ENCODE peak calls at places on chromosomes 12 and 14, in four cellular contexts. H, T, N and J are unnamed samples.

GRCh38 chr12:4809449-4810218 is 89.4 kb downstream of the GALNT8 start:
- DNase-seq in H (no peak), T (no peak), N (no peak), J (no peak)

GRCh38 chr14:24403294-24404013 is 4.7 kb downstream of the NYNRIN start:
- DNase-seq in T (no peak), N (no peak), H (no peak), J (no peak)

GRCh38 chr12:77214136-77214535 is 148.8 kb upstream of the E2F7 start:
- DNase-seq in H (no peak), N (no peak), T (no peak), J (no peak)

GRCh38 chr14:99568567-99569560 is 35.1 kb downstream of the CCDC85C start:
- DNase-seq in T (no peak), H (no peak), N (peak), J (no peak)

GRCh38 chr12:82685721-82686222 is 934 bp upstream of the TMTC2 start:
- DNase-seq in H (peak), N (peak), T (peak), J (peak)

GRCh38 chr12:52534482-52534881 is 14.3 kb upstream of the KRT5 start:
- DNase-seq in H (no peak), T (no peak), N (no peak), J (no peak)

GRCh38 chr14:44463386-44464004 is 43.6 kb downstream of the FSCB start:
- DNase-seq in H (no peak), T (no peak), N (no peak), J (no peak)

GRCh38 chr12:19032826-19033225 is 96.7 kb upstream of the PLEKHA5 start:
- DNase-seq in N (no peak), T (no peak), H (no peak), J (no peak)

GRCh38 chr14:22871962-22872832 is 657 bp downstream of the LRP10 start:
- DNase-seq in T (peak), H (peak), N (peak), J (peak)

GRCh38 chr12:30823140-30823669 is 68.5 kb upstream of the CAPRIN2 start:
- DNase-seq in N (peak), H (peak), T (no peak), J (no peak)
- TF ChIP-seq CTCF in N (no peak), H (peak), T (no peak), J (no peak)

GRCh38 chr14:54549862-54550261 is 17.1 kb upstream of the SAMD4A start:
- DNase-seq in T (no peak), H (no peak), N (no peak), J (no peak)

GRCh38 chr14:54554401-54554800 is 12.5 kb upstream of the SAMD4A start:
- DNase-seq in N (no peak), T (no peak), H (no peak), J (no peak)

GRCh38 chr14:54550514-54550913 is 16.4 kb upstream of the SAMD4A start:
- DNase-seq in T (no peak), N (no peak), H (no peak), J (no peak)

GRCh38 chr14:54556535-54556934 is 10.4 kb upstream of the SAMD4A start:
- DNase-seq in H (no peak), N (no peak), T (no peak), J (no peak)

DNA sequence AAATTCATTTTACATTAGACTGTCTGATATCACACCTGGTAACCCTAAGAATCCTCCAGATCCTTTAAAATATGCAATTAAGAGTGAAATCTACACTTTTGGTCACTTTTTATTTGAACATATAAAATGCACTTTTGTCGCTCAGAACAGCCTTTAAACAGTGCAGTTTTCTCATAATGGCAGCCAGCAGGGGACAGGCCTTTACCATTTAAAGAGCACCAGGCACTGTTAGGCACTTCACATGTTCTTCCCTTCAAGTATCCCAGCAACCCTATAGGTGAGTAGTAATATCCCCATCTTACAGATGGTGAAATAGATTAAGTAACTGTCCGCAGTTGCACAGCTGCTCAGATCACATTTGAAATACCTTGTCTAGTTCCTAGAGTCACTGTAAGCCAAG is 11.3 kb upstream of the SAMD4A start:
- DNase-seq in T (no peak), N (no peak), H (no peak), J (no peak)
- TF ChIP-seq CTCF in T (no peak), N (no peak), H (no peak), J (no peak)

GRCh38 chr14:64465208-64465821 is at the start of gene AKAP5:
- DNase-seq in N (peak), T (peak), H (peak), J (no peak)
- TF ChIP-seq CTCF in N (no peak), T (no peak), H (no peak), J (no peak)

GRCh38 chr12:23947395-23947794 is 2.1 kb downstream of the SOX5 start:
- DNase-seq in T (no peak), N (no peak), H (no peak), J (no peak)

GRCh38 chr12:23950775-23951391 is 1.4 kb upstream of the SOX5 start:
- DNase-seq in N (peak), H (no peak), T (no peak), J (no peak)

GRCh38 chr12:23952071-23952470 is 2.6 kb upstream of the SOX5 start:
- DNase-seq in T (no peak), H (no peak), N (no peak), J (no peak)

GRCh38 chr12:23949212-23950010 is at the start of gene SOX5:
- DNase-seq in H (peak), T (no peak), N (peak), J (no peak)

DNA sequence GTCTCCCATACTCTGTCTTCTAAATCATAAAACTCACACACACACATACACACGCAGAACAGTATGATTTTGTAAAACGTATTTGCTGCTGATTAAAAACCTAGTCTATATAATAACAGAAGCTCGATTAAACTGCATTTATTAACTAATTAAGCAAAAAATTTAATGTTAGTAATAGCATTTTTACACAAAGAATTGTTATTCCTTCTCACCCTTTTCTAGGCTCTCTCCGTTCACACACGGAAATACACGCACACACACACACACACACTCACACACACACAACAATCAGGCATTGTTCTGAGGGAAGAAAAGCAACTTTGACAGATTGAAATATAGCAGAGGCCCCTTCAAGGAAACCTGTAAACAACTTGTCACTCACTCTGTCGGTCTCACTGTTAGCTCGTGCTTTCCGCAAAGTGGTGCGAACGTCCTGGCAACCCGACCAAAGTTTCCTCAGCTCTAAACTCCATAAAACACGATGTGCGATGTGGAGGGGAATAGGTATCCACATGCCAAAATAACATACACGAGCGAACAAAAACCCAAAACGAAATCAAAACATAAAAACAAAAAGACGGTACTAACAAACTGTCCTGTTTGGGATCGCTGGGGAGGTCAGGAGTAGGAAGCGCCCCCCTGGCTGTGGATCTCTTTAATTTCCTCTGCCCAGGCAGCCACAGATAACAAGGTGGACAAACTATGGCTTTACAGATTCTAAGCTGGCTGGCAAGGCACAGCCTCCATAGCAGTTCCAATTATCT is 723 bp upstream of the SOX5 start:
- DNase-seq in H (no peak), N (no peak), T (no peak), J (no peak)
- TF ChIP-seq CTCF in H (no peak), N (peak), T (no peak), J (no peak)

DNA sequence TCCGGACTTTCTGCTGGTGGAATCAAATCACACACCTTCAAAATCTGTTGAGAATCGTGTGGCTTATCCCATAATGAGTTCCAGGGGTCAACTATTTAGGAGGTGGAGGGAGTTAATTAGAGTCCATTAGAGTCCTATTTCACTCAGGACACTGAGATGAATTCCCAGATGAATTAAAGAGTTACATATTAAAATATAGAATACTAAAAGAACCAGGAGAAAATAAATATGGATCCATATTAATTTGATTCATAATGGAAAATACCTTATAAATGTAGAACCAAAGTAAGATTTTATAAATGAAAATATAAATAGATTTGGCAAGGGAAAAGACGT is 44.6 kb upstream of the C14orf132 start:
- DNase-seq in T (no peak), N (no peak), H (no peak), J (no peak)
- TF ChIP-seq CTCF in T (peak), N (no peak), H (no peak), J (no peak)

GRCh38 chr12:114013601-114014345 is 47.6 kb upstream of the RBM19 start:
- DNase-seq in N (no peak), T (no peak), H (no peak), J (no peak)
- TF ChIP-seq CTCF in N (no peak), T (peak), H (no peak), J (no peak)